ENCODE peak calls at places on chromosomes 5 and 9, in seven cellular contexts. W, H, P, X, B, C and Q are unnamed samples.

GRCh38 chr5:90834711-90835110 is 276.1 kb downstream of the ADGRV1 start:
- DNase-seq in W (no peak), H (no peak), P (no peak), X (no peak), B (no peak), C (no peak), Q (no peak)

GRCh38 chr5:151451626-151452520 is 4.5 kb downstream of the SLC36A1 start:
- DNase-seq in W (peak), H (peak), P (no peak), X (no peak), B (no peak), C (no peak), Q (no peak)

GRCh38 chr9:121073038-121073437 is 1.7 kb upstream of the CNTRL start:
- DNase-seq in W (no peak), H (peak), P (peak), X (no peak), B (no peak), C (peak), Q (peak)

GRCh38 chr9:117305454-117305853 is 109.4 kb downstream of the ASTN2 start:
- DNase-seq in W (no peak), H (no peak), P (no peak), X (no peak), B (no peak), C (no peak), Q (no peak)

GRCh38 chr5:151126199-151126645 is 31.4 kb downstream of the ANXA6 start:
- DNase-seq in W (no peak), H (peak), P (peak), X (peak), B (peak), C (peak), Q (peak)

GRCh38 chr5:96768708-96769251 is 39.0 kb downstream of the ERAP1 start:
- DNase-seq in W (no peak), H (no peak), P (no peak), X (no peak), B (no peak), C (no peak), Q (no peak)

GRCh38 chr9:120892748-120893584 is 16.0 kb upstream of the PHF19 start:
- DNase-seq in W (peak), H (peak), P (no peak), X (peak), B (no peak), C (no peak), Q (no peak)

GRCh38 chr9:6944896-6945295 is 187.1 kb downstream of the KDM4C start:
- DNase-seq in W (no peak), H (no peak), P (no peak), X (no peak), B (no peak), C (no peak), Q (no peak)

GRCh38 chr5:39201795-39202593 is 17.4 kb downstream of the FYB1 start:
- DNase-seq in W (no peak), H (no peak), P (no peak), X (no peak), B (no peak), C (no peak), Q (no peak)

GRCh38 chr5:59079622-59080620 is 497.0 kb downstream of the RAB3C start:
- DNase-seq in W (peak), H (peak), P (no peak), X (no peak), B (no peak), C (no peak), Q (no peak)

GRCh38 chr5:159123700-159124099 is 24.0 kb upstream of the EBF1 start:
- DNase-seq in W (no peak), H (no peak), P (no peak), X (no peak), B (no peak), C (no peak), Q (no peak)

GRCh38 chr5:159123189-159123588 is 23.5 kb upstream of the EBF1 start:
- DNase-seq in W (no peak), H (no peak), P (no peak), X (no peak), B (no peak), C (no peak), Q (no peak)

GRCh38 chr5:159121061-159121460 is 21.3 kb upstream of the EBF1 start:
- DNase-seq in W (no peak), H (no peak), P (no peak), X (no peak), B (no peak), C (no peak), Q (no peak)

DNA sequence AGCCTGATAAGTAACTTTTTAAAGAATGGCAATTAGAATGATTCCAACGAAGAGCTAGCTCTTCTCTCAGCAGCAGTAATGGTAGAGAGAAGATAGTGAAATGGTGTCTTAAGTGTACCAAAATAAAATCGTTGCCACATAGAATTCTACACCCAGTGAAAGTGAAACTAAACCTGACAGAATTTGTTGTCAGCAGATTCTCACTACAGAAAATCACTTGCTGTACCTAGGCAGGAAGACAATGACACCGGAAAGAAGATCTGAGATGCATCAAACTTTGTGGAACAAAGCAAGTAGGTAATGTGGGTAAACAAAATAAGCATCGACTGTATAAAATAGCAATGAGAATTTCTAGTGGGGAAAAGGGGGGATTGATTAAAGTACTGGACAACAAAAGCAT is 20.7 kb upstream of the EBF1 start:
- DNase-seq in W (no peak), H (no peak), P (no peak), X (no peak), B (no peak), C (no peak), Q (no peak)
- H3K27ac ChIP-seq in W (no peak), H (no peak), P (no peak), X (no peak), B (no peak), C (no peak), Q (peak)

GRCh38 chr9:5357431-5358105 is 17.9 kb upstream of the RLN1 start:
- DNase-seq in W (no peak), H (no peak), P (no peak), X (no peak), B (no peak), C (no peak), Q (peak)
- H3K4me3 ChIP-seq in W (no peak), H (no peak), P (no peak), X (no peak), B (no peak), C (no peak), Q (no peak)

DNA sequence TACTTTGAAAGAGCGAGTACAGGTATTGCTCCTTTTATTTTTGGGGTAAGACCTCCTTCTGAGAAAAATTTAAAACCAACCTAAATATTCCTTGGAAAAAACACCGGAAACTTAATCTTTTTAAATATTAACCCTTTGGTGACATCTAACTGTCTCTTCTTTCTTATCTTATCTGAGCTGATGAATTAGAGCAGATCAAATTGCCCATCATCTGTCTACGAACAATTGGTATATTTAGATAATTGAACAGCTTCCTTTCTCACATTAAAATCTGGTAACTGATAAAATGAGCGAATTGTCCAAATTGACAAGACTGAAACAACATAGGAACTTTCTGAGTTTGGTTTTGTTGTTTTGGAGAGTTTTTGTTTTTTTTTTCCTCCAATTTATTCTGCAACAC is 2.0 kb downstream of the ISL1 start:
- DNase-seq in W (no peak), H (no peak), P (no peak), X (no peak), B (no peak), C (no peak), Q (no peak)
- H3K27ac ChIP-seq in W (no peak), H (no peak), P (no peak), X (no peak), B (no peak), C (no peak), Q (no peak)

GRCh38 chr9:86944974-86945867 is 2.1 kb downstream of the GAS1 start:
- DNase-seq in W (no peak), H (peak), P (peak), X (no peak), B (peak), C (peak), Q (no peak)
- H3K4me3 ChIP-seq in W (peak), H (peak), P (peak), X (peak), B (peak), C (peak), Q (peak)

GRCh38 chr5:86979801-86980510 is 287.7 kb upstream of the RASA1 start:
- DNase-seq in W (peak), H (peak), P (no peak), X (no peak), B (no peak), C (no peak), Q (no peak)

GRCh38 chr5:86977808-86978207 is 289.9 kb upstream of the RASA1 start:
- DNase-seq in W (no peak), H (no peak), P (no peak), X (no peak), B (no peak), C (no peak), Q (no peak)

GRCh38 chr5:86983208-86983607 is 284.5 kb upstream of the RASA1 start:
- DNase-seq in W (no peak), H (no peak), P (no peak), X (no peak), B (no peak), C (no peak), Q (no peak)

GRCh38 chr5:86977185-86977584 is 290.5 kb upstream of the RASA1 start:
- DNase-seq in W (no peak), H (peak), P (no peak), X (no peak), B (no peak), C (no peak), Q (no peak)

GRCh38 chr5:86981898-86982297 is 285.8 kb upstream of the RASA1 start:
- DNase-seq in W (no peak), H (no peak), P (no peak), X (no peak), B (no peak), C (no peak), Q (no peak)
- H3K27ac ChIP-seq in W (no peak), H (no peak), P (no peak), X (no peak), B (no peak), C (no peak), Q (no peak)